ENCODE peak calls at places on chromosomes 7 and 10, in four cellular contexts. C is neural crest cell, H is NCI-H774, A is HS-27A. X is an unnamed sample.
A peak's percentile ranks its signal among the peaks of the same experiment; 100 is the strongest.

GRCh38 chr10:86373828-86374227 is 7.2 kb upstream of the GRID1 start:
- DNase-seq in H (no peak), C (no peak), A (no peak), X (no peak)

GRCh38 chr10:77844177-77844576 is 82.4 kb downstream of the DLG5 start:
- DNase-seq in A (no peak), H (no peak), C (no peak), X (no peak)

GRCh38 chr10:71359364-71360046 is 37.2 kb upstream of the CDH23 start:
- DNase-seq in H (no peak), A (no peak), C (no peak), X (no peak)

GRCh38 chr10:36492590-36493510 is 632.5 kb upstream of the ANKRD30A start:
- DNase-seq in C (no peak), A (no peak), H (no peak), X (no peak)

GRCh38 chr7:2180081-2180480 is 52.7 kb downstream of the MAD1L1 start:
- DNase-seq in H (no peak), C (no peak), A (no peak), X (no peak)

GRCh38 chr7:12646139-12646538 is 41.3 kb upstream of the ARL4A start:
- DNase-seq in H (no peak), C (no peak), A (no peak), X (no peak)

GRCh38 chr7:129363-130221 is 62.8 kb upstream of the FAM20C start:
- DNase-seq in A (no peak), C (no peak), H (no peak), X (no peak)

GRCh38 chr10:49138361-49138891 is 4.6 kb upstream of the FAM170B start:
- DNase-seq in C (no peak), H (no peak), A (no peak), X (no peak)

GRCh38 chr10:125344573-125345121 is 184.3 kb upstream of the CTBP2 start:
- DNase-seq in H (no peak), A (no peak), C (no peak), X (no peak)

GRCh38 chr7:101547916-101548599 is 81.0 kb downstream of the MYL10 start:
- DNase-seq in C (no peak), H (no peak), A (no peak), X (no peak)

GRCh38 chr10:93711891-93712290 is 9.5 kb upstream of the FRA10AC1 start:
- DNase-seq in A (no peak), C (no peak), H (no peak), X (no peak)

GRCh38 chr7:67725437-67725836 is 728.8 kb downstream of the TYW1 start:
- DNase-seq in A (no peak), C (no peak), H (no peak), X (no peak)

GRCh38 chr10:5566606-5567005 is 41.8 kb downstream of the CALML3 start:
- DNase-seq in A (no peak), H (no peak), C (no peak), X (no peak)

GRCh38 chr10:48970654-48971053 is 31.0 kb upstream of the LRRC18 start:
- DNase-seq in H (no peak), A (no peak), C (no peak), X (no peak)

GRCh38 chr10:28807760-28808613 is 130.7 kb downstream of the BAMBI start:
- DNase-seq in C (no peak), H (no peak), A (no peak), X (no peak)

GRCh38 chr10:42875792-42876191 is 93.2 kb downstream of the BMS1 start:
- DNase-seq in A (no peak), H (no peak), C (no peak), X (no peak)

GRCh38 chr10:3622427-3622826 is 162.6 kb downstream of the KLF6 start:
- DNase-seq in H (no peak), A (no peak), C (no peak), X (no peak)

GRCh38 chr7:51040777-51041176 is 258.1 kb upstream of the GRB10 start:
- DNase-seq in H (no peak), A (no peak), C (no peak), X (no peak)

GRCh38 chr10:91378061-91378460 is 32.1 kb upstream of the HECTD2 start:
- DNase-seq in H (no peak), A (no peak), C (no peak), X (no peak)

GRCh38 chr7:48176356-48176893 is 5.2 kb downstream of the ABCA13 start:
- DNase-seq in A (no peak), H (no peak), C (no peak), X (no peak)

GRCh38 chr10:18238875-18239485 is 98.8 kb downstream of the CACNB2 start:
- DNase-seq in C (no peak), H (no peak), A (no peak), X (no peak)

GRCh38 chr7:103574536-103574935 is 128.5 kb upstream of the SLC26A5 start:
- DNase-seq in H (no peak), C (no peak), A (no peak), X (no peak)

GRCh38 chr10:15472008-15472407 is 100.9 kb upstream of the FAM171A1 start:
- DNase-seq in C (no peak), A (no peak), H (no peak), X (no peak)

GRCh38 chr10:13536674-13537366 is 8.0 kb upstream of the BEND7 start:
- DNase-seq in H (peak; percentile 14), C (peak; percentile 71), A (no peak), X (no peak)

GRCh38 chr10:14611971-14612693 is 162.6 kb downstream of the FAM107B start:
- DNase-seq in A (no peak), C (no peak), H (no peak), X (no peak)

GRCh38 chr10:38127812-38128211 is 33.7 kb downstream of the ZNF37A start:
- DNase-seq in H (no peak), A (no peak), C (no peak), X (no peak)

GRCh38 chr7:49112222-49112621 is 187.9 kb downstream of the CDC14C start:
- DNase-seq in C (no peak), H (no peak), A (no peak), X (no peak)

GRCh38 chr7:77631820-77632219 is 64.4 kb upstream of the RSBN1L start:
- DNase-seq in A (no peak), H (no peak), C (no peak), X (no peak)

GRCh38 chr7:13049946-13050345 is 362.5 kb downstream of the ARL4A start:
- DNase-seq in H (no peak), A (no peak), C (no peak), X (no peak)

GRCh38 chr10:5812283-5813090 is 747 bp downstream of the GDI2 start:
- DNase-seq in C (peak; percentile 30), A (no peak), H (peak; percentile 10), X (peak; percentile 27)

GRCh38 chr7:15628876-15629275 is 57.6 kb downstream of the MEOX2 start:
- DNase-seq in H (no peak), C (no peak), A (no peak), X (no peak)

GRCh38 chr7:95251966-95252365 is 72.4 kb downstream of the PON1 start:
- DNase-seq in A (no peak), H (no peak), C (no peak), X (no peak)